ENCODE peak calls at places on chromosomes 7 and 10, in five cellular contexts. P is GM12891, C is DMS 273 treated with DMSO at 0.1 percent for 48 hours, U is Kasumi-1, V is M059J. Z is an unnamed sample.

GRCh38 chr7:149354119-149354518 is 92.1 kb downstream of the ZNF783 start:
- DNase-seq in P (no peak), C (no peak), U (no peak), V (no peak), Z (peak)

GRCh38 chr7:90383879-90384278 is 19.4 kb upstream of the CLDN12 start:
- DNase-seq in P (no peak), C (no peak), U (no peak), V (peak), Z (no peak)

GRCh38 chr7:96045919-96046318 is 273.6 kb downstream of the DYNC1I1 start:
- DNase-seq in P (no peak), C (no peak), U (no peak), V (peak), Z (no peak)

GRCh38 chr10:103188853-103189252 is 4.2 kb downstream of the NT5C2 start:
- DNase-seq in P (no peak), C (no peak), U (no peak), V (no peak), Z (no peak)

GRCh38 chr7:1611708-1612241 is 41.9 kb upstream of the PSMG3 start:
- DNase-seq in P (no peak), C (peak), U (no peak), V (peak), Z (no peak)

GRCh38 chr7:137462074-137462715 is 118.7 kb upstream of the PTN start:
- DNase-seq in P (no peak), C (no peak), U (no peak), V (peak), Z (no peak)

GRCh38 chr10:69025370-69025896 is 36.8 kb downstream of the KIFBP start:
- DNase-seq in P (no peak), C (no peak), U (no peak), V (no peak), Z (no peak)

GRCh38 chr10:58775960-58776574 is 263.4 kb downstream of the BICC1 start:
- DNase-seq in P (no peak), C (no peak), U (no peak), V (peak), Z (no peak)

GRCh38 chr7:112124367-112124766 is 81.8 kb downstream of the DOCK4 start:
- DNase-seq in P (no peak), C (no peak), U (no peak), V (no peak), Z (no peak)

GRCh38 chr7:24980695-24981543 is 941 bp upstream of the OSBPL3 start:
- DNase-seq in P (peak), C (no peak), U (no peak), V (peak), Z (no peak)

GRCh38 chr10:4038000-4038399 is 253.0 kb upstream of the KLF6 start:
- DNase-seq in P (no peak), C (no peak), U (no peak), V (no peak), Z (no peak)

GRCh38 chr7:26192485-26193087 is 8.0 kb downstream of the HNRNPA2B1 start:
- DNase-seq in P (no peak), C (no peak), U (peak), V (no peak), Z (no peak)

GRCh38 chr10:49803988-49804387 is 41.9 kb upstream of the OGDHL start:
- DNase-seq in P (no peak), C (no peak), U (no peak), V (no peak), Z (no peak)

GRCh38 chr10:5447071-5447470 is 34.7 kb downstream of the NET1 start:
- DNase-seq in P (no peak), C (no peak), U (peak), V (no peak), Z (no peak)

GRCh38 chr7:37683263-37684120 is at the start of gene GPR141:
- DNase-seq in P (no peak), C (no peak), U (peak), V (no peak), Z (no peak)

GRCh38 chr7:82605247-82605864 is 161.8 kb upstream of the CACNA2D1 start:
- DNase-seq in P (peak), C (peak), U (peak), V (peak), Z (peak)

GRCh38 chr7:30911561-30911969 is at the start of gene AQP1:
- DNase-seq in P (no peak), C (no peak), U (no peak), V (no peak), Z (no peak)

GRCh38 chr7:26117142-26117807 is 34.7 kb upstream of the NFE2L3 start:
- DNase-seq in P (no peak), C (no peak), U (no peak), V (peak), Z (no peak)

GRCh38 chr7:4724648-4725013 is 42.5 kb downstream of the FOXK1 start:
- DNase-seq in P (no peak), C (no peak), U (no peak), V (peak), Z (no peak)